ENCODE peak calls at places on chromosomes 1 and 21, in nine cellular contexts. K is OCI-LY7, A is neuronal stem cell, Y is AG04449, O is brain microvascular endothelial cell, L is NB4, M is GM12865, T is aorta, H is NT2/D1. U is an unnamed sample.

GRCh38 chr1:1219341-1219740 is 5.4 kb upstream of the TNFRSF4 start:
- DNase-seq in L (no peak), K (no peak), O (no peak), T (no peak), A (no peak), H (no peak), M (peak; percentile 31), Y (no peak), U (no peak)

GRCh38 chr21:20999567-21000169 is 1.5 kb downstream of the NCAM2 start:
- DNase-seq in T (no peak), L (peak; percentile 35), Y (no peak), A (peak; percentile 49), O (peak; percentile 27), K (peak; percentile 15), M (peak; percentile 34), H (no peak), U (no peak)

GRCh38 chr1:152110365-152110859 is 4.8 kb downstream of the TCHH start:
- DNase-seq in T (peak; percentile 82), K (no peak), Y (no peak), A (no peak), H (peak; percentile 25), O (peak; percentile 27), M (peak; percentile 50), L (peak; percentile 82), U (peak; percentile 17)

GRCh38 chr21:44751799-44752636 is 40.6 kb upstream of the TSPEAR start:
- DNase-seq in A (no peak), K (no peak), L (no peak), H (no peak), T (peak; percentile 69), M (no peak), O (no peak), Y (no peak), U (no peak)

GRCh38 chr1:29513357-29513756 is 277.0 kb downstream of the PTPRU start:
- DNase-seq in Y (peak; percentile 10), H (peak; percentile 77), A (no peak), K (peak; percentile 45), M (peak; percentile 53), O (peak; percentile 64), T (no peak), L (peak; percentile 45), U (no peak)

GRCh38 chr1:246971322-246971721 is 36.5 kb downstream of the ZNF695 start:
- DNase-seq in K (peak; percentile 40), M (peak; percentile 63), L (peak; percentile 63), T (no peak), A (no peak), H (peak; percentile 49), O (peak; percentile 14), Y (no peak), U (no peak)

GRCh38 chr21:35616090-35616489 is 444.2 kb downstream of the SETD4 start:
- DNase-seq in H (no peak), T (no peak), O (peak; percentile 49), L (peak; percentile 56), A (no peak), Y (peak; percentile 47), M (peak; percentile 3), K (peak; percentile 5), U (no peak)

GRCh38 chr1:1610796-1611597 is 4.3 kb upstream of the MIB2 start:
- DNase-seq in Y (no peak), H (no peak), L (no peak), K (no peak), M (no peak), A (no peak), T (no peak), O (no peak), U (no peak)

GRCh38 chr1:230870916-230871315 is 2.6 kb upstream of the C1orf198 start:
- DNase-seq in M (no peak), L (no peak), A (no peak), Y (no peak), O (no peak), T (no peak), K (no peak), H (no peak), U (no peak)

GRCh38 chr1:85121744-85122143 is 73.4 kb upstream of the MCOLN3 start:
- DNase-seq in O (no peak), K (no peak), A (no peak), L (no peak), Y (no peak), M (no peak), H (no peak), T (no peak), U (no peak)

GRCh38 chr1:53190210-53190611 is 6.4 kb upstream of the CPT2 start:
- DNase-seq in A (no peak), M (no peak), L (no peak), H (no peak), Y (no peak), T (no peak), K (no peak), O (peak; percentile 40), U (no peak)

GRCh38 chr1:161207173-161207572 is 5.0 kb downstream of the NDUFS2 start:
- DNase-seq in L (no peak), A (no peak), Y (no peak), O (peak; percentile 85), K (no peak), H (no peak), T (no peak), M (no peak), U (peak; percentile 81)

GRCh38 chr1:201933840-201934430 is 12.4 kb downstream of the LMOD1 start:
- DNase-seq in L (no peak), O (no peak), Y (no peak), A (no peak), H (no peak), M (no peak), K (no peak), T (no peak), U (no peak)

DNA sequence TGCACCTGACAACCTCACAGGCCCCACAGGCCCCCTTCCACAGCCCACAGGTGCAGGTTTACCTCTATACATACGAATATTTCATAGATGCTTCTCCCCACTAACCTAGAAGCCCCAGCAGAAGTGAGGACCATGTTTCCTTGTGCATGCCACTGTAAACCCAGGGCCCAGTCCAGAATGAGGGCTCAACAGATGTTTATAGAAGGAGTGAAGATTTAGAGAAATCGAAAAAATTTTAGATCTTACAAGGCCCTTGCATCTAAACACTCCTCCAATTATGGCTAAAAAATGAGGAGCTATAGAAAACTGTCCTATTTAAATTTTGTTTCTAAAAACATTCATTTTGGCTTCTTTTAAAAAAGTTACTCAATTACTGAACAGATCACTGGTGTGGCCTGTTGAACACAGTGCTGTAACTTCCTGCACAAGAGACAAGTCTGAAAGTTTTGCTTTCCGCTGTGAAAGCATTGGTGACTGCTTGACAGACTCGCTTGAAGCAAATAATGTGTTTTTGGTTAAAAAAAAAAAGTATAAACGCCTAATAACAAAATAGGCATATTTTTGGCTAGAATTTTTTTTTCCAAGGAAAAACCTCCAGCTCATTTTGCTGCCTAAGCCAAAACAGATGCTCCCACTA is 1.2 kb downstream of the ABCB10 start:
- DNase-seq in K (peak; percentile 56), A (no peak), O (no peak), T (no peak), L (peak; percentile 67), H (no peak), Y (no peak), M (peak; percentile 75), U (no peak)
- H3K4me3 ChIP-seq in K (peak overlapping the region; percentile 79), A (peak overlapping the region; percentile 96), O (peak overlapping the region; percentile 77), T (peak overlapping the region; percentile 96), L (peak overlapping the region; percentile 99), H (peak overlapping the region; percentile 74), Y (peak overlapping the region; percentile 81), M (peak overlapping the region; percentile 94), U (peak overlapping the region; percentile 76)

GRCh38 chr1:26994772-26995625 is 1.5 kb downstream of the TRNP1 start:
- DNase-seq in Y (no peak), A (no peak), K (peak; percentile 9), H (no peak), L (no peak), T (no peak), O (no peak), M (no peak), U (no peak)

GRCh38 chr1:26994020-26994745 is 691 bp downstream of the TRNP1 start:
- DNase-seq in Y (no peak), H (no peak), A (no peak), M (peak; percentile 26), T (no peak), K (peak; percentile 11), O (no peak), L (peak; percentile 54), U (no peak)

GRCh38 chr1:26998319-26999300 is 5.1 kb downstream of the TRNP1 start:
- DNase-seq in K (no peak), M (no peak), Y (no peak), L (no peak), H (no peak), T (no peak), O (no peak), A (no peak), U (no peak)

GRCh38 chr1:26996024-26996423 is 2.5 kb downstream of the TRNP1 start:
- DNase-seq in L (no peak), A (no peak), Y (no peak), O (no peak), H (no peak), T (no peak), K (no peak), M (no peak), U (no peak)

DNA sequence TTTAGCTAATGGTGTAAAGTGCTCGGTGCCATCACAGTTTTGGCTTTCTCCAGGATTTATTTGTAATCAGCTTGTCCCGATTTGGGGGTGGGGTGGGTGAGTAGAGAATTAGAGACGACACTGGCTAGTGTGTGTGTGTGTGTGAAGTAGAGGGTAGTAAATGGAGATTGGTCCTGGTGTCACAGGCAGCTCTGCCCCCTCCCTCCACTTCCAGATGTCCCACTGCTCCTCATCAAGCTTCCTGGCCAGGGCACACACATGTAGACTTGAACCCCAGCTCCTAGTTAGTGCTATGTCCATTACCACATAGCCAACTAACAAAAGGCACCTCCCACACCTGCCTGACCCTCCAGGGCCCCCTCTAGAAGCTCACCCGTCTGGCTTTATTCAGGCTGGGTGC is 3.2 kb downstream of the TRNP1 start:
- DNase-seq in M (no peak), O (no peak), H (no peak), T (no peak), A (no peak), L (no peak), K (no peak), Y (no peak), U (no peak)
- H3K4me3 ChIP-seq in M (no peak overlapping the region), O (no peak overlapping the region), H (peak overlapping the region; percentile 3), T (no peak overlapping the region), A (no peak overlapping the region), L (no peak overlapping the region), K (no peak overlapping the region), Y (no peak overlapping the region), U (peak overlapping the region; percentile 81)

DNA sequence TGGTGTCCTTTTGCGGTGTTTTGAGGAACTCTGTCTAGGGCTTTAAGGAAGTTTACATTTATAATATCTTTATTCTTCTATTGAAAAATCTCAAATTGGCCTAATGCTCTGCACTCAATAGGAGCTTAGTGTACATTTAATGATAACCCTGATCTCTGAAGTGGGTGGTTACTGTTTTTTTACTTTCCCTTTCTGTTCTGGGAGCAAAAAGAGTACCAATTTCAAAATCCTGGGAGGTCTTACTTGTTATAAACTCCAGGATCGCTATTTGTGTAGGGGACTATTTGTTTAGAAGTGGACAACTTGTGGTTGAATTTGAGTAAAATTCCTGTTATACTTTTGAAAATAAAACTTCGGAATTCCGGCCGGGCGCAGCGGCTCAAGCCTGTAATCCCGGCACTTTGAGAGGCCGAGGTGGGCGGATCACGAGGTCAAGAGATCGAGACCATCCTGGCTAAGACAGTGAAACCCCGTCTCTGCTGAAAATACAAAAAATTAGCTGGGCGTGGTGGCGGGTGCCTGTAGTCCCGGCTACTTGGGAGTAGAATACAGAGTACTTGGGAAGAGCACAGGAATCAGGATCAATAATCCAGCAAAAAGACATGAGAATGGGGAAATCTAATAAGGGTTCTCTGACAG is 1.1 kb downstream of the C4BPB start:
- DNase-seq in K (no peak), Y (no peak), H (no peak), L (no peak), O (no peak), M (no peak), T (no peak), A (no peak), U (no peak)
- H3K4me3 ChIP-seq in K (no peak overlapping the region), Y (no peak overlapping the region), H (no peak overlapping the region), L (no peak overlapping the region), O (no peak overlapping the region), M (no peak overlapping the region), T (no peak overlapping the region), A (no peak overlapping the region), U (no peak overlapping the region)

GRCh38 chr1:241424480-241424971 is 67.5 kb upstream of the RGS7 start:
- DNase-seq in K (no peak), O (no peak), A (no peak), T (no peak), H (no peak), Y (no peak), L (no peak), M (no peak), U (no peak)
- H3K4me3 ChIP-seq in K (no peak overlapping the region), O (peak overlapping the region; percentile 70), A (peak overlapping the region; percentile 85), T (no peak overlapping the region), H (peak overlapping the region; percentile 60), Y (peak overlapping the region; percentile 66), L (no peak overlapping the region), M (no peak overlapping the region), U (peak overlapping the region; percentile 66)